ENCODE peak calls at places on chromosomes 12 and 14, in ten cellular contexts. One of them, this sample, is unnamed. For H3K4me1, the result is how much of the 10 kb centered on the place peaks cover.

GRCh38 chr12:56188786-56189335 is 422 bp downstream of the SMARCC2 start:
- DNase-seq in right lobe of liver: peak
- DNase-seq in mammary epithelial cell: no peak
- DNase-seq in mesenchymal stem cell: no peak
- DNase-seq in fibroblast of lung: no peak
- DNase-seq in thoracic aorta: no peak
- DNase-seq in CD8-positive, alpha-beta memory T cell: peak
- DNase-seq in CD4-positive, CD25-positive, alpha-beta regulatory T cell: no peak
- DNase-seq in cardiac muscle cell: no peak
- DNase-seq in thyroid gland: no peak
- DNase-seq in this sample: no peak

GRCh38 chr12:52004042-52004648 is 2.6 kb upstream of the TAMALIN start:
- DNase-seq in mesenchymal stem cell: peak
- DNase-seq in fibroblast of lung: peak
- DNase-seq in right lobe of liver: peak
- DNase-seq in thyroid gland: peak
- DNase-seq in thoracic aorta: no peak
- DNase-seq in CD4-positive, CD25-positive, alpha-beta regulatory T cell: no peak
- DNase-seq in CD8-positive, alpha-beta memory T cell: no peak
- DNase-seq in mammary epithelial cell: peak
- DNase-seq in cardiac muscle cell: peak
- DNase-seq in this sample: peak

GRCh38 chr12:3315201-3315661 is 175.8 kb upstream of the PRMT8 start:
- DNase-seq in thoracic aorta: no peak
- DNase-seq in thyroid gland: peak
- DNase-seq in cardiac muscle cell: peak
- DNase-seq in mammary epithelial cell: peak
- DNase-seq in CD8-positive, alpha-beta memory T cell: no peak
- DNase-seq in CD4-positive, CD25-positive, alpha-beta regulatory T cell: no peak
- DNase-seq in right lobe of liver: peak
- DNase-seq in mesenchymal stem cell: no peak
- DNase-seq in fibroblast of lung: peak
- DNase-seq in this sample: peak

GRCh38 chr12:562634-563033 is 100.6 kb downstream of the NINJ2 start:
- DNase-seq in thyroid gland: no peak
- DNase-seq in mammary epithelial cell: no peak
- DNase-seq in fibroblast of lung: no peak
- DNase-seq in cardiac muscle cell: no peak
- DNase-seq in CD8-positive, alpha-beta memory T cell: peak
- DNase-seq in CD4-positive, CD25-positive, alpha-beta regulatory T cell: peak
- DNase-seq in right lobe of liver: no peak
- DNase-seq in thoracic aorta: no peak
- DNase-seq in mesenchymal stem cell: no peak
- DNase-seq in this sample: no peak

GRCh38 chr12:19855876-19856275 is 416.6 kb downstream of the AEBP2 start:
- DNase-seq in CD8-positive, alpha-beta memory T cell: no peak
- DNase-seq in CD4-positive, CD25-positive, alpha-beta regulatory T cell: no peak
- DNase-seq in mammary epithelial cell: no peak
- DNase-seq in cardiac muscle cell: peak
- DNase-seq in thyroid gland: no peak
- DNase-seq in thoracic aorta: no peak
- DNase-seq in mesenchymal stem cell: no peak
- DNase-seq in right lobe of liver: no peak
- DNase-seq in fibroblast of lung: peak
- DNase-seq in this sample: no peak

GRCh38 chr14:104926619-104927431 is 2.1 kb downstream of the PLD4 start:
- DNase-seq in right lobe of liver: no peak
- DNase-seq in mesenchymal stem cell: no peak
- DNase-seq in cardiac muscle cell: no peak
- DNase-seq in mammary epithelial cell: no peak
- DNase-seq in CD8-positive, alpha-beta memory T cell: no peak
- DNase-seq in thyroid gland: peak
- DNase-seq in fibroblast of lung: no peak
- DNase-seq in thoracic aorta: no peak
- DNase-seq in CD4-positive, CD25-positive, alpha-beta regulatory T cell: no peak
- DNase-seq in this sample: no peak

GRCh38 chr12:89833337-89834252 is 125.0 kb upstream of the ATP2B1 start:
- DNase-seq in mesenchymal stem cell: no peak
- DNase-seq in cardiac muscle cell: no peak
- DNase-seq in thyroid gland: no peak
- DNase-seq in CD8-positive, alpha-beta memory T cell: no peak
- DNase-seq in fibroblast of lung: no peak
- DNase-seq in mammary epithelial cell: peak
- DNase-seq in CD4-positive, CD25-positive, alpha-beta regulatory T cell: no peak
- DNase-seq in thoracic aorta: no peak
- DNase-seq in right lobe of liver: no peak
- DNase-seq in this sample: no peak

GRCh38 chr14:85076111-85076510 is 453.8 kb upstream of the FLRT2 start:
- DNase-seq in right lobe of liver: no peak
- DNase-seq in mammary epithelial cell: peak
- DNase-seq in CD4-positive, CD25-positive, alpha-beta regulatory T cell: no peak
- DNase-seq in thyroid gland: no peak
- DNase-seq in fibroblast of lung: no peak
- DNase-seq in thoracic aorta: no peak
- DNase-seq in cardiac muscle cell: no peak
- DNase-seq in CD8-positive, alpha-beta memory T cell: no peak
- DNase-seq in mesenchymal stem cell: no peak
- DNase-seq in this sample: no peak

GRCh38 chr14:85566603-85567002 is 36.7 kb downstream of the FLRT2 start:
- DNase-seq in cardiac muscle cell: peak
- DNase-seq in CD4-positive, CD25-positive, alpha-beta regulatory T cell: no peak
- DNase-seq in mammary epithelial cell: peak
- DNase-seq in CD8-positive, alpha-beta memory T cell: no peak
- DNase-seq in fibroblast of lung: peak
- DNase-seq in mesenchymal stem cell: peak
- DNase-seq in right lobe of liver: no peak
- DNase-seq in thyroid gland: no peak
- DNase-seq in thoracic aorta: no peak
- DNase-seq in this sample: no peak

GRCh38 chr12:442235-442884 is 17.4 kb upstream of the B4GALNT3 start:
- DNase-seq in right lobe of liver: no peak
- DNase-seq in CD8-positive, alpha-beta memory T cell: peak
- DNase-seq in mammary epithelial cell: peak
- DNase-seq in cardiac muscle cell: peak
- DNase-seq in thoracic aorta: no peak
- DNase-seq in CD4-positive, CD25-positive, alpha-beta regulatory T cell: peak
- DNase-seq in thyroid gland: peak
- DNase-seq in fibroblast of lung: peak
- DNase-seq in mesenchymal stem cell: peak
- DNase-seq in this sample: no peak

GRCh38 chr12:111446044-111446581 is 40.4 kb downstream of the SH2B3 start:
- DNase-seq in fibroblast of lung: peak
- DNase-seq in thoracic aorta: no peak
- DNase-seq in CD4-positive, CD25-positive, alpha-beta regulatory T cell: no peak
- DNase-seq in thyroid gland: peak
- DNase-seq in mammary epithelial cell: no peak
- DNase-seq in cardiac muscle cell: peak
- DNase-seq in CD8-positive, alpha-beta memory T cell: no peak
- DNase-seq in right lobe of liver: peak
- DNase-seq in mesenchymal stem cell: peak
- DNase-seq in this sample: no peak

GRCh38 chr14:35854696-35855270 is 28.6 kb downstream of the BRMS1L start:
- DNase-seq in thyroid gland: peak
- DNase-seq in fibroblast of lung: no peak
- DNase-seq in right lobe of liver: no peak
- DNase-seq in mammary epithelial cell: no peak
- DNase-seq in CD8-positive, alpha-beta memory T cell: no peak
- DNase-seq in CD4-positive, CD25-positive, alpha-beta regulatory T cell: no peak
- DNase-seq in cardiac muscle cell: no peak
- DNase-seq in mesenchymal stem cell: no peak
- DNase-seq in thoracic aorta: no peak
- DNase-seq in this sample: no peak

GRCh38 chr14:67569011-67569650 is 30.9 kb downstream of the PIGH start:
- DNase-seq in CD8-positive, alpha-beta memory T cell: no peak
- DNase-seq in thyroid gland: no peak
- DNase-seq in thoracic aorta: no peak
- DNase-seq in CD4-positive, CD25-positive, alpha-beta regulatory T cell: no peak
- DNase-seq in mesenchymal stem cell: no peak
- DNase-seq in cardiac muscle cell: no peak
- DNase-seq in fibroblast of lung: no peak
- DNase-seq in right lobe of liver: no peak
- DNase-seq in mammary epithelial cell: no peak
- DNase-seq in this sample: no peak

GRCh38 chr12:100234166-100234565 is 32.7 kb downstream of the DEPDC4 start:
- DNase-seq in CD4-positive, CD25-positive, alpha-beta regulatory T cell: no peak
- DNase-seq in mammary epithelial cell: peak
- DNase-seq in thyroid gland: no peak
- DNase-seq in cardiac muscle cell: peak
- DNase-seq in mesenchymal stem cell: peak
- DNase-seq in right lobe of liver: no peak
- DNase-seq in CD8-positive, alpha-beta memory T cell: no peak
- DNase-seq in thoracic aorta: no peak
- DNase-seq in fibroblast of lung: peak
- DNase-seq in this sample: no peak

GRCh38 chr12:58051378-58051777 is 110.0 kb downstream of the ATP23 start:
- DNase-seq in CD4-positive, CD25-positive, alpha-beta regulatory T cell: no peak
- DNase-seq in fibroblast of lung: no peak
- DNase-seq in cardiac muscle cell: no peak
- DNase-seq in thyroid gland: no peak
- DNase-seq in mammary epithelial cell: no peak
- DNase-seq in CD8-positive, alpha-beta memory T cell: no peak
- DNase-seq in right lobe of liver: no peak
- DNase-seq in thoracic aorta: no peak
- DNase-seq in mesenchymal stem cell: no peak
- DNase-seq in this sample: no peak
- H3K4me1 ChIP-seq in CD4-positive, CD25-positive, alpha-beta regulatory T cell: under half
- H3K4me1 ChIP-seq in fibroblast of lung: under half
- H3K4me1 ChIP-seq in cardiac muscle cell: under half
- H3K4me1 ChIP-seq in thyroid gland: under half
- H3K4me1 ChIP-seq in mammary epithelial cell: under half
- H3K4me1 ChIP-seq in CD8-positive, alpha-beta memory T cell: under half
- H3K4me1 ChIP-seq in right lobe of liver: under half
- H3K4me1 ChIP-seq in thoracic aorta: under half
- H3K4me1 ChIP-seq in mesenchymal stem cell: under half
- H3K4me1 ChIP-seq in this sample: under half

DNA sequence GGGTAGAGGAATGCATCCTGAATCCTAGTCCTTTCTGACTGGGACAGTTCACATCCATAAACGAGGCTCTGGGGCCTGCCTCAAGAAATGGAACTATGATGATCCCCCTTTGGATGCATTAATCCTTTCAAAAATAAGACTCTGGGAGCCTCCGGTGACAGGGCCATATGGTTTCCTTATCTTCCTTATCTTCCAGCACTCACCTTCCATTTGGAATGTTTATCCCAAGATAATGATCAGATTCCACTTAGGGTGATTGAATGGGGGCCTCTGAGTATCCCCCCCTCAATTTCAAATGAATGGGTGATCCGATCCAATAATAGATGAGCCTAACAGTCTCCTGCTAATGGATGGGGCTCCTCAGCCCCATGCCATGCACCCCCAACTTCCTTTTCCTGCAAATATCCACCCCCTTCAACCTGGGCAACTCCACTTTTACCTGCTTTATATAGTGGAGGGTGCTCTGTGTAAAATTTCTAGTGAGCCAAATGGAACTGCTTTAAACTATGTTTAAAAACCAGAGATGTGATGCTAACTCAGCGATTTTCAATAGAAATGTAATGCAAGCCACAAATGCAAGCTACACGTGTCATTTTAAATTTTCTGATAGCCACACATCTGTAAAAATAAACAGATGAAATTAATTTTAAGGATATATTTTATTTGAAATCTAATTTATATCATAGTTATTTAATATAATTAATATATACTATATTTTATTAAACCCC is 157.8 kb downstream of the ZFP36L1 start:
- DNase-seq in thoracic aorta: no peak
- DNase-seq in right lobe of liver: no peak
- DNase-seq in CD4-positive, CD25-positive, alpha-beta regulatory T cell: no peak
- DNase-seq in CD8-positive, alpha-beta memory T cell: no peak
- DNase-seq in mammary epithelial cell: no peak
- DNase-seq in mesenchymal stem cell: no peak
- DNase-seq in thyroid gland: no peak
- DNase-seq in cardiac muscle cell: no peak
- DNase-seq in fibroblast of lung: no peak
- DNase-seq in this sample: no peak
- H3K27ac ChIP-seq in thoracic aorta: no peak
- H3K27ac ChIP-seq in right lobe of liver: no peak
- H3K27ac ChIP-seq in CD4-positive, CD25-positive, alpha-beta regulatory T cell: no peak
- H3K27ac ChIP-seq in CD8-positive, alpha-beta memory T cell: no peak
- H3K27ac ChIP-seq in mammary epithelial cell: no peak
- H3K27ac ChIP-seq in mesenchymal stem cell: no peak
- H3K27ac ChIP-seq in thyroid gland: peak
- H3K27ac ChIP-seq in cardiac muscle cell: no peak
- H3K27ac ChIP-seq in fibroblast of lung: no peak
- H3K27ac ChIP-seq in this sample: no peak

GRCh38 chr14:73741876-73742519 is 27.8 kb upstream of the PNMA1 start:
- DNase-seq in thyroid gland: no peak
- DNase-seq in CD8-positive, alpha-beta memory T cell: peak
- DNase-seq in mammary epithelial cell: no peak
- DNase-seq in thoracic aorta: no peak
- DNase-seq in CD4-positive, CD25-positive, alpha-beta regulatory T cell: peak
- DNase-seq in fibroblast of lung: no peak
- DNase-seq in mesenchymal stem cell: peak
- DNase-seq in right lobe of liver: no peak
- DNase-seq in cardiac muscle cell: no peak
- DNase-seq in this sample: no peak
- H3K4me3 ChIP-seq in thyroid gland: no peak
- H3K4me3 ChIP-seq in CD8-positive, alpha-beta memory T cell: peak
- H3K4me3 ChIP-seq in mammary epithelial cell: peak
- H3K4me3 ChIP-seq in thoracic aorta: peak
- H3K4me3 ChIP-seq in CD4-positive, CD25-positive, alpha-beta regulatory T cell: peak
- H3K4me3 ChIP-seq in fibroblast of lung: peak
- H3K4me3 ChIP-seq in mesenchymal stem cell: peak
- H3K4me3 ChIP-seq in right lobe of liver: no peak
- H3K4me3 ChIP-seq in cardiac muscle cell: no peak
- H3K4me3 ChIP-seq in this sample: peak

GRCh38 chr12:24950231-24950834 is 1.4 kb upstream of the BCAT1 start:
- DNase-seq in thyroid gland: no peak
- DNase-seq in mammary epithelial cell: no peak
- DNase-seq in CD8-positive, alpha-beta memory T cell: no peak
- DNase-seq in thoracic aorta: no peak
- DNase-seq in cardiac muscle cell: no peak
- DNase-seq in CD4-positive, CD25-positive, alpha-beta regulatory T cell: no peak
- DNase-seq in mesenchymal stem cell: peak
- DNase-seq in right lobe of liver: no peak
- DNase-seq in fibroblast of lung: no peak
- DNase-seq in this sample: no peak

GRCh38 chr12:24945822-24946221 is 3.1 kb downstream of the BCAT1 start:
- DNase-seq in CD8-positive, alpha-beta memory T cell: no peak
- DNase-seq in fibroblast of lung: no peak
- DNase-seq in thyroid gland: no peak
- DNase-seq in cardiac muscle cell: no peak
- DNase-seq in right lobe of liver: no peak
- DNase-seq in thoracic aorta: no peak
- DNase-seq in mammary epithelial cell: no peak
- DNase-seq in mesenchymal stem cell: no peak
- DNase-seq in CD4-positive, CD25-positive, alpha-beta regulatory T cell: no peak
- DNase-seq in this sample: no peak

GRCh38 chr12:24948452-24948815 is 467 bp downstream of the BCAT1 start:
- DNase-seq in thoracic aorta: no peak
- DNase-seq in mesenchymal stem cell: peak
- DNase-seq in thyroid gland: no peak
- DNase-seq in CD8-positive, alpha-beta memory T cell: peak
- DNase-seq in right lobe of liver: no peak
- DNase-seq in mammary epithelial cell: peak
- DNase-seq in CD4-positive, CD25-positive, alpha-beta regulatory T cell: peak
- DNase-seq in cardiac muscle cell: peak
- DNase-seq in fibroblast of lung: peak
- DNase-seq in this sample: no peak

GRCh38 chr12:24947541-24948451 is 1.1 kb downstream of the BCAT1 start:
- DNase-seq in fibroblast of lung: peak
- DNase-seq in CD8-positive, alpha-beta memory T cell: no peak
- DNase-seq in thyroid gland: no peak
- DNase-seq in mesenchymal stem cell: peak
- DNase-seq in CD4-positive, CD25-positive, alpha-beta regulatory T cell: no peak
- DNase-seq in thoracic aorta: no peak
- DNase-seq in cardiac muscle cell: peak
- DNase-seq in mammary epithelial cell: no peak
- DNase-seq in right lobe of liver: no peak
- DNase-seq in this sample: no peak

GRCh38 chr12:24948816-24949722 is at the start of gene BCAT1:
- DNase-seq in CD4-positive, CD25-positive, alpha-beta regulatory T cell: peak
- DNase-seq in thyroid gland: peak
- DNase-seq in mammary epithelial cell: peak
- DNase-seq in cardiac muscle cell: peak
- DNase-seq in thoracic aorta: peak
- DNase-seq in fibroblast of lung: peak
- DNase-seq in right lobe of liver: peak
- DNase-seq in CD8-positive, alpha-beta memory T cell: peak
- DNase-seq in mesenchymal stem cell: peak
- DNase-seq in this sample: peak
- H3K4me1 ChIP-seq in CD4-positive, CD25-positive, alpha-beta regulatory T cell: under half
- H3K4me1 ChIP-seq in thyroid gland: under half
- H3K4me1 ChIP-seq in mammary epithelial cell: under half
- H3K4me1 ChIP-seq in cardiac muscle cell: under half
- H3K4me1 ChIP-seq in thoracic aorta: under half
- H3K4me1 ChIP-seq in fibroblast of lung: under half
- H3K4me1 ChIP-seq in right lobe of liver: under half
- H3K4me1 ChIP-seq in CD8-positive, alpha-beta memory T cell: under half
- H3K4me1 ChIP-seq in mesenchymal stem cell: under half
- H3K4me1 ChIP-seq in this sample: under half

This sample was measured in psoas muscle.